ENCODE peak calls at places on chromosomes 11 and 22, in eight cellular contexts. W is dorsolateral prefrontal cortex; C is substantia nigra; M is stimulated activated CD4-positive, alpha-beta T cell treated with anti-CD3 and anti-CD28 coated beads, Interleukin-2, amount 100 ng/mL, for 48 hours; S is HuH-7.5; K is activated T-cell treated with anti-CD3 and anti-CD28 coated beads for 1 hour; H is BJ; Z is posterior cingulate gyrus. X is an unnamed sample.

GRCh38 chr11:126584028-126584427 is 228.5 kb downstream of the ST3GAL4 start:
- DNase-seq in K (no peak), S (no peak), Z (no peak), C (no peak), M (no peak), W (no peak), H (no peak), X (no peak)

GRCh38 chr22:39212721-39213376 is 31.9 kb downstream of the PDGFB start:
- DNase-seq in C (no peak), W (no peak), S (no peak), M (no peak), K (no peak), Z (no peak), H (no peak), X (peak)

GRCh38 chr11:65066805-65067291 is 8.5 kb upstream of the NAALADL1 start:
- DNase-seq in S (no peak), C (no peak), W (no peak), M (no peak), Z (no peak), H (no peak), K (no peak), X (no peak)

GRCh38 chr11:119019996-119020395 is 1.4 kb downstream of the TRAPPC4 start:
- DNase-seq in H (no peak), C (no peak), W (no peak), S (no peak), Z (no peak), K (no peak), M (no peak), X (no peak)

GRCh38 chr11:26677566-26677965 is 44.3 kb downstream of the SLC5A12 start:
- DNase-seq in M (no peak), Z (no peak), C (no peak), W (no peak), H (no peak), K (no peak), S (no peak), X (no peak)

GRCh38 chr22:44107341-44107740 is 73.4 kb upstream of the PARVG start:
- DNase-seq in H (no peak), W (no peak), Z (no peak), K (no peak), S (no peak), C (no peak), M (no peak), X (no peak)

GRCh38 chr11:112163875-112164521 is at the start of gene IL18:
- DNase-seq in Z (no peak), M (no peak), H (no peak), W (no peak), C (peak), K (no peak), S (no peak), X (peak)

GRCh38 chr11:109785714-109786113 is 307.5 kb upstream of the ZC3H12C start:
- DNase-seq in K (no peak), M (no peak), Z (no peak), H (no peak), C (no peak), S (no peak), W (no peak), X (peak)

GRCh38 chr11:1618231-1618630 is 3.7 kb downstream of the KRTAP5-4 start:
- DNase-seq in Z (no peak), C (no peak), M (no peak), H (no peak), S (no peak), W (no peak), K (no peak), X (peak)

GRCh38 chr11:101127348-101127698 is 2.3 kb downstream of the PGR start:
- DNase-seq in M (no peak), Z (no peak), W (no peak), K (no peak), S (peak), C (no peak), H (no peak), X (peak)

GRCh38 chr11:65448418-65449196 is 26.0 kb downstream of the NEAT1 start:
- DNase-seq in H (no peak), C (no peak), S (no peak), K (no peak), W (no peak), M (no peak), Z (no peak), X (peak)

GRCh38 chr11:65537620-65538231 is 12.8 kb downstream of the SCYL1 start:
- DNase-seq in M (no peak), H (no peak), C (no peak), S (no peak), K (no peak), W (no peak), Z (no peak), X (peak)

GRCh38 chr11:129608711-129609110 is 206.9 kb upstream of the TMEM45B start:
- DNase-seq in C (no peak), K (no peak), S (no peak), M (no peak), W (no peak), H (no peak), Z (no peak), X (no peak)

GRCh38 chr22:44668190-44668885 is 33.7 kb upstream of the PRR5 start:
- DNase-seq in C (no peak), S (peak), Z (no peak), K (peak), M (no peak), H (no peak), W (no peak), X (no peak)

GRCh38 chr11:60756307-60757032 is at the start of gene MS4A15:
- DNase-seq in Z (no peak), W (no peak), K (no peak), S (peak), M (no peak), H (no peak), C (no peak), X (peak)

GRCh38 chr11:76790251-76790650 is 7.1 kb downstream of the TSKU start:
- DNase-seq in Z (no peak), H (no peak), W (no peak), S (no peak), K (no peak), M (no peak), C (no peak), X (no peak)

GRCh38 chr11:130490682-130491449 is 42.4 kb downstream of the ADAMTS15 start:
- DNase-seq in H (no peak), Z (no peak), M (no peak), C (no peak), W (no peak), S (no peak), K (no peak), X (no peak)

GRCh38 chr11:106202935-106203620 is 125.6 kb downstream of the AASDHPPT start:
- DNase-seq in Z (no peak), H (no peak), K (no peak), S (no peak), C (no peak), M (no peak), W (no peak), X (no peak)

GRCh38 chr11:46119352-46120216 is 1.7 kb downstream of the PHF21A start:
- DNase-seq in Z (no peak), K (no peak), M (peak), S (peak), W (no peak), H (no peak), C (peak), X (peak)

X was measured in fibroblast of villous mesenchyme.